ENCODE peak calls at places on chromosomes 16 and 17, in four cellular contexts. O is CD4-positive, alpha-beta memory T cell; C is tibial nerve; A is left ventricle myocardium inferior. Y is an unnamed sample.

GRCh38 chr16:82384017-82384416 is 214.0 kb upstream of the MPHOSPH6 start:
- DNase-seq in O (no peak), C (no peak), A (no peak), Y (no peak)

GRCh38 chr16:62950351-62950750 is 914.1 kb upstream of the CDH8 start:
- DNase-seq in O (no peak), C (no peak), A (no peak), Y (no peak)

GRCh38 chr16:80040814-80041213 is 440.3 kb upstream of the MAF start:
- DNase-seq in O (no peak), C (no peak), A (no peak), Y (no peak)

GRCh38 chr16:48231675-48232214 is 12.4 kb upstream of the LONP2 start:
- DNase-seq in O (no peak), C (no peak), A (peak), Y (no peak)

GRCh38 chr17:1365445-1366039 is 34.5 kb downstream of the YWHAE start:
- DNase-seq in O (peak), C (no peak), A (no peak), Y (peak)

GRCh38 chr17:9890124-9890523 is 14.9 kb downstream of the RCVRN start:
- DNase-seq in O (no peak), C (no peak), A (no peak), Y (no peak)

GRCh38 chr17:17841620-17842025 is 4.8 kb upstream of the SREBF1 start:
- DNase-seq in O (no peak), C (no peak), A (peak), Y (no peak)

GRCh38 chr16:75317101-75317522 is 65.7 kb upstream of the BCAR1 start:
- DNase-seq in O (no peak), C (no peak), A (peak), Y (no peak)

GRCh38 chr17:35214631-35215273 is 20.6 kb upstream of the SLC35G3 start:
- DNase-seq in O (peak), C (no peak), A (no peak), Y (peak)

GRCh38 chr16:89011909-89012621 is 35.1 kb upstream of the CBFA2T3 start:
- DNase-seq in O (no peak), C (no peak), A (no peak), Y (no peak)

GRCh38 chr16:50733468-50733867 is 8.4 kb upstream of the CYLD start:
- DNase-seq in O (no peak), C (no peak), A (no peak), Y (no peak)

GRCh38 chr17:42660692-42661345 is 1.7 kb downstream of the TUBG2 start:
- DNase-seq in O (no peak), C (no peak), A (no peak), Y (no peak)

GRCh38 chr17:8069587-8069860 is 18.0 kb downstream of the ALOX12B start:
- DNase-seq in O (no peak), C (no peak), A (no peak), Y (no peak)

GRCh38 chr17:32518856-32519768 is 32.3 kb downstream of the CDK5R1 start:
- DNase-seq in O (peak), C (no peak), A (peak), Y (peak)

GRCh38 chr16:14522617-14523135 is 107.4 kb downstream of the PARN start:
- DNase-seq in O (no peak), C (no peak), A (no peak), Y (no peak)

GRCh38 chr17:70144260-70144846 is 25.0 kb upstream of the KCNJ2 start:
- DNase-seq in O (no peak), C (no peak), A (no peak), Y (no peak)

GRCh38 chr16:79677799-79678525 is 77.4 kb upstream of the MAF start:
- DNase-seq in O (no peak), C (no peak), A (no peak), Y (no peak)

GRCh38 chr17:53137919-53138318 is 684.8 kb upstream of the KIF2B start:
- DNase-seq in O (no peak), C (no peak), A (no peak), Y (no peak)

GRCh38 chr17:52148288-52148968 is 10.1 kb downstream of the CA10 start:
- DNase-seq in O (no peak), C (no peak), A (no peak), Y (no peak)

GRCh38 chr16:12455287-12455798 is 348.3 kb downstream of the CPPED1 start:
- DNase-seq in O (no peak), C (no peak), A (peak), Y (no peak)

GRCh38 chr17:64491034-64491860 is 5.6 kb downstream of the POLG2 start:
- DNase-seq in O (peak), C (no peak), A (no peak), Y (peak)

GRCh38 chr17:50565559-50566350 is 5.2 kb downstream of the CACNA1G start:
- DNase-seq in O (peak), C (no peak), A (no peak), Y (no peak)

GRCh38 chr17:17125136-17126084 is 80.7 kb downstream of the PLD6 start:
- DNase-seq in O (peak), C (no peak), A (no peak), Y (no peak)

GRCh38 chr17:28173801-28174200 is 131.3 kb downstream of the NLK start:
- DNase-seq in O (no peak), C (no peak), A (no peak), Y (no peak)

GRCh38 chr16:81175325-81175891 is 63.1 kb upstream of the BCO1 start:
- DNase-seq in O (no peak), C (no peak), A (no peak), Y (no peak)

GRCh38 chr17:47733047-47733413 is at the start of gene TBX21:
- DNase-seq in O (peak), C (peak), A (peak), Y (peak)

GRCh38 chr17:50134206-50135110 is 4.5 kb upstream of the SAMD14 start:
- DNase-seq in O (no peak), C (no peak), A (no peak), Y (no peak)

GRCh38 chr17:37506678-37507077 is 17.0 kb downstream of the DUSP14 start:
- DNase-seq in O (no peak), C (no peak), A (no peak), Y (no peak)

GRCh38 chr16:30064746-30065111 is 831 bp upstream of the ALDOA start:
- DNase-seq in O (no peak), C (no peak), A (no peak), Y (no peak)

GRCh38 chr17:4696432-4696796 is 7.5 kb downstream of the PELP1 start:
- DNase-seq in O (peak), C (no peak), A (no peak), Y (no peak)

GRCh38 chr16:67245674-67246080 is 1.6 kb downstream of the FHOD1 start:
- DNase-seq in O (no peak), C (no peak), A (no peak), Y (no peak)
- H3K27ac ChIP-seq in O (peak), C (peak), A (peak), Y (no peak)

GRCh38 chr17:58388302-58389190 is 28.8 kb downstream of the RNF43 start:
- DNase-seq in O (no peak), C (no peak), A (no peak), Y (no peak)

GRCh38 chr17:58394534-58395223 is 22.7 kb downstream of the RNF43 start:
- DNase-seq in O (no peak), C (no peak), A (no peak), Y (no peak)

GRCh38 chr17:58387834-58388233 is 29.5 kb downstream of the RNF43 start:
- DNase-seq in O (no peak), C (no peak), A (no peak), Y (no peak)

GRCh38 chr17:58391302-58391984 is 25.9 kb downstream of the RNF43 start:
- DNase-seq in O (no peak), C (no peak), A (no peak), Y (no peak)

GRCh38 chr17:58390884-58391283 is 26.4 kb downstream of the RNF43 start:
- DNase-seq in O (no peak), C (no peak), A (no peak), Y (no peak)
- H3K27ac ChIP-seq in O (no peak), C (no peak), A (no peak), Y (no peak)

DNA sequence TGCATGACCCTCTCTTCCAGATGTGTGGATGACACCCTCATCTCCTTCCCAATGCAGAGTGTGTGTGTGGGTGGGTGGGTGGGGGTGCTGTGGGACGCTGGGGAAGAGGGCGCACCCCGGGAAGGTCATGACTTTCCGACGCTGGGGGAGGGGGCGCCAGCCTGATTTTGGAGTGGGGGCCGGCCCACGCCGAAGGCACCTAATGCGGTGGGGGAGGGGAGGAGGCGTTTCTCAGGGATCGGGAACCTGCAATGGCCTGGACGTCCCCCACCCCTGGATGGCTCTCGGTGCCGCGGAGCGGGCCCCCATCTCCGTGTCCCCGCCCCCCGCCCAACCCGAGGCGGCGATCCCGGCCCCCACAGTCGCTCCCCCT is 33.5 kb downstream of the SRCIN1 start:
- DNase-seq in O (no peak), C (no peak), A (no peak), Y (no peak)
- H3K27ac ChIP-seq in O (no peak), C (no peak), A (no peak), Y (no peak)

GRCh38 chr16:49575352-49576172 is 202.0 kb downstream of the C16orf78 start:
- DNase-seq in O (no peak), C (no peak), A (peak), Y (no peak)

GRCh38 chr16:49576173-49576494 is 202.5 kb downstream of the C16orf78 start:
- DNase-seq in O (no peak), C (no peak), A (no peak), Y (no peak)

GRCh38 chr16:49576941-49577340 is 203.3 kb downstream of the C16orf78 start:
- DNase-seq in O (no peak), C (no peak), A (no peak), Y (no peak)

GRCh38 chr16:49580751-49581303 is 207.2 kb downstream of the C16orf78 start:
- DNase-seq in O (no peak), C (no peak), A (no peak), Y (no peak)

GRCh38 chr16:49578435-49579024 is 204.9 kb downstream of the C16orf78 start:
- DNase-seq in O (no peak), C (no peak), A (no peak), Y (no peak)
- H3K27ac ChIP-seq in O (no peak), C (peak), A (no peak), Y (no peak)

GRCh38 chr16:66510711-66511614 is 39.0 kb downstream of the TK2 start:
- DNase-seq in O (no peak), C (no peak), A (peak), Y (no peak)
- H3K27ac ChIP-seq in O (no peak), C (peak), A (peak), Y (no peak)

DNA sequence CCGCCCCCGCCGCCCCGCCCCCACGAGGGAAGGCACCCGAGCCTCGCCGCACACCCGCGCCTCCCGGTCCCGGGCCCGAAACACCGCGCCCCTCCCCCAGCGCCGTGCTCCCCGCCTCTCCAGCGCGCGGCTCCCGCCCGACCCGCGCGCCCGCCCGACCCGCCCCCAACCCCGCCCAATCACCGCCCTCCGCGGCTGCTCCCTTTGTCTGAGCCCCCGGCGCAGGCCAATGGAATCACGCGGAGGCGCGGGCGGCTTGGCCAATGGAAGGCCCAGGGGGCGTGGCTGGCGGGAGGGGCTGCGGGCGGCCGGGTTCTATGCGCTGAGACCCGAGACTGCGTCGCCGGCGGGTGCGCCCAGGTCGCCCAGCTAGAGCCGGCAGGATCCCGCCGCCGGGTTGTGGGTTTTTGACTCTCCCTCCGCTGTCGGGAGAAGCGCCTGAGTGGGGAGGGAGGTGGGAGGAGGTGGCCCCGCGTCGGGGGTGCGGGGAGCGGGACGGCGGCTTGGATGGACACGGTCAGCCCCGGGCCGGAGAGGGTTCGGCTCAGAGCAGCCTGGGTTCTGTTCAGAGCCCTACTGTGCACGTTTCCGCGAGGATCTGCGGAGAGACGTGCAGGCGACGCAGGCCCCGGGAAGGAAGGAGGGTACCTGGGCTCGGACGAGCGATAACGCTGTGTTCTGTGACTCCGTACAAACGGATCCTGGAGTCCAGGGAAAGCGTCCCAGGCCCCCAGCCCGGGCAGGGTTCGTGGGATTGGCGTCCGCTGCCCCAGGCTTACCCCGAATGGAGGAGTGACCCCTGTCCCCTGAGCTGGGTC is 49.0 kb upstream of the BAHCC1 start:
- DNase-seq in O (peak), C (peak), A (peak), Y (peak)
- H3K27ac ChIP-seq in O (no peak), C (peak), A (peak), Y (no peak)

GRCh38 chr16:725463-726187 is 618 bp downstream of the CCDC78 start:
- DNase-seq in O (no peak), C (no peak), A (no peak), Y (no peak)
- H3K27ac ChIP-seq in O (no peak), C (peak), A (no peak), Y (no peak)

DNA sequence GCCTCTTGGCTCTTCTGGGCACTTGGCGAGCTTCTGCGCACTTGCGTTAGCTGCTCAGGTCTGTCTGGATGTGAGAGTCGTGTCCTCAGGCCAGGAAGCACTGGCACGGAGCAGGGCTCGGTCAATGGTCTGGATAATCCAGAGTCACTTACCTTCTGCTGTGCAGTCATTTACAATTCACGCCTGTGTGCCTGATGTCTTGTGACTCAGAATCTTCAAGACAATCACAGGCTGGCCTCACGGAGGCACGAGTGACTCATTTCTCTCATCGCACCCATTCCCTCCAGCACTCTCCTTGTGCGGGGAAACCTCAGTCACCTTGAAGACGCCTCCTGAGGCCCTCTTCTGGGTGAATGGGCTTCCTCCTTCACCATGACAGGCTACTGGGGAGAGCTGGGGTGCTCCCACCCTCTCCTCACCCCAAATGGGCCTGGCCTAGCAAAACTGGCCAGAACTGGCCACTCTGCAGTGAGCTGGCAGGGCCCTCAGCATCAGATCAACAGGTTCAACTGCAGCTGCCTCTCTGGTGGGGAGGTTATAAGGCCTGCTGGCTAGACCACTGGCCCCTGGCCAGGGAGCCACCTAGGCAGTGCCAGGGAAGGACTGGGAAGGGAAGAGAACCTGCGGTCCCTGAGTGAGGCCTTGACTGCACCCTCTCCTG is 1.9 kb upstream of the CAPN15 start:
- DNase-seq in O (peak), C (no peak), A (no peak), Y (peak)
- H3K27ac ChIP-seq in O (peak), C (peak), A (peak), Y (peak)